ENCODE peak calls at places on chromosomes 4 and X, in four cellular contexts. G, H, E and V are unnamed samples.

GRCh38 chr4:147822128-147822527 is 90.2 kb downstream of the ARHGAP10 start:
- DNase-seq in E (no peak), G (peak; percentile 40), H (no peak), V (peak; percentile 95)

GRCh38 chr4:40046311-40046980 is 10.2 kb upstream of the N4BP2 start:
- DNase-seq in G (peak; percentile 25), E (no peak), H (no peak), V (no peak)

GRCh38 chrX:150036181-150036580 is 97.9 kb upstream of the EOLA2 start:
- DNase-seq in H (peak; percentile 4), G (no peak), E (no peak), V (peak; percentile 38)

GRCh38 chr4:181465826-181466225 is 777.4 kb upstream of the TENM3 start:
- DNase-seq in E (no peak), H (no peak), G (no peak), V (no peak)

GRCh38 chr4:155615054-155615887 is 51.4 kb upstream of the GUCY1A1 start:
- DNase-seq in H (no peak), G (no peak), E (no peak), V (no peak)

GRCh38 chrX:72569786-72570185 is 2.9 kb downstream of the HDAC8 start:
- DNase-seq in H (peak; percentile 1), G (no peak), E (no peak), V (no peak)

GRCh38 chr4:128354205-128354821 is 66.7 kb upstream of the PGRMC2 start:
- DNase-seq in G (no peak), E (no peak), H (no peak), V (no peak)

GRCh38 chr4:73998040-73999011 is at the start of gene CXCL5:
- DNase-seq in E (no peak), H (no peak), G (peak; percentile 28), V (no peak)